ENCODE peak calls at places on chromosomes 11 and 22, in four cellular contexts. D, F, I and A are unnamed samples.

GRCh38 chr22:48740086-48740730 is 1087.5 kb downstream of the BRD1 start:
- DNase-seq in I (no peak), F (no peak), D (no peak), A (no peak)

GRCh38 chr11:101745756-101746155 is 161.9 kb upstream of the TRPC6 start:
- DNase-seq in I (no peak), F (no peak), D (no peak), A (no peak)

GRCh38 chr22:22520667-22521602 is 865 bp upstream of the ZNF280A start:
- DNase-seq in I (peak; percentile 19), F (no peak), D (no peak), A (no peak)

GRCh38 chr22:27386186-27386585 is 415.4 kb downstream of the MN1 start:
- DNase-seq in F (no peak), D (peak; percentile 44), I (no peak), A (no peak)

GRCh38 chr11:111975076-111975806 is 38.1 kb downstream of the DIXDC1 start:
- DNase-seq in D (peak; percentile 4), I (no peak), F (no peak), A (no peak)

GRCh38 chr22:46561435-46561905 is 24.1 kb upstream of the CELSR1 start:
- DNase-seq in D (peak; percentile 77), F (peak; percentile 75), I (peak; percentile 23), A (peak; percentile 42)

GRCh38 chr22:20903093-20903492 is 14.1 kb upstream of the CRKL start:
- DNase-seq in I (no peak), D (no peak), F (no peak), A (no peak)

GRCh38 chr11:64767344-64768299 is 7.8 kb upstream of the PYGM start:
- DNase-seq in F (peak; percentile 63), I (peak; percentile 60), D (peak; percentile 82), A (no peak)

GRCh38 chr11:8934735-8935478 is 2.2 kb upstream of the C11orf16 start:
- DNase-seq in D (peak; percentile 48), F (no peak), I (peak; percentile 90), A (no peak)

GRCh38 chr11:126495806-126496205 is 140.3 kb downstream of the ST3GAL4 start:
- DNase-seq in F (no peak), D (no peak), I (no peak), A (no peak)

GRCh38 chr11:78470861-78471442 is 53.3 kb upstream of the GAB2 start:
- DNase-seq in I (no peak), D (no peak), F (no peak), A (no peak)

GRCh38 chr22:17579535-17579981 is 16.3 kb downstream of the SLC25A18 start:
- DNase-seq in D (no peak), F (no peak), I (no peak), A (no peak)

GRCh38 chr11:72807789-72808188 is 6.4 kb upstream of the ATG16L2 start:
- DNase-seq in I (no peak), D (no peak), F (no peak), A (no peak)

GRCh38 chr11:24513837-24514594 is 17.2 kb downstream of the LUZP2 start:
- DNase-seq in I (no peak), F (no peak), D (no peak), A (no peak)

DNA sequence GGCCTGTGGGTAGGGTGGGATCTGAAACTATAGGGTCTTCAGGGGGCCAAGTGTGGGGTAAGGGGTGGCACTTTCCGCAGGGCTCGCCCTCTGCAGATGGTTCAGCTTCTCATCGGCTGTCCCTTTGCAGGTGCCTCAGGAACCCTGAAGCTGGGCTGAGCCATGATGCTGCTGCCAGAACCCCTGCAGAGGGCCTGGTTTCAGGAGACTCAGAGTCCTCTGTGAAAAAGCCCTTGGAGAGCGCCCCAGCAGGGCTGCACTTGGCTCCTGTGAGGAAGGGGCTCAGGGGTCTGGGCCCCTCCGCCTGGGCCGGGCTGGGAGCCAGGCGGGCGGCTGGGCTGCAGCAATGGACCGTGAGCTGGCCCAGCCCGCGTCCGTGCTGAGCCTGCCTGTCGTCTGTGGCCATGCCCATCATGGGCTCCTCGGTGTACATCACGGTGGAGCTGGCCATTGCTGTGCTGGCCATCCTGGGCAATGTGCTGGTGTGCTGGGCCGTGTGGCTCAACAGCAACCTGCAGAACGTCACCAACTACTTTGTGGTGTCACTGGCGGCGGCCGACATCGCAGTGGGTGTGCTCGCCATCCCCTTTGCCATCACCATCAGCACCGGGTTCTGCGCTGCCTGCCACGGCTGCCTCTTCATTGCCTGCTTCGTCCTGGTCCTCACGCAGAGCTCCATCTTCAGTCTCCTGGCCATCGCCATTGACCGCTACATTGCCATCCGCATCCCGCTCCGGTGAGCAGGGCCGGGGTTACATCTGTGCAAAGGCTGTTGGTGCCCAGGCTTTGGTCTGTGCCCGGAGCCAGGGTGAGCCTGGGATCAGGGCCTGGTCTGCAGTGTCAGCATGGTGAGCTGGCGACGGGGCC is 5.8 kb downstream of the ADORA2A start:
- DNase-seq in F (no peak), I (no peak), D (no peak), A (no peak)
- TF ChIP-seq BHLHE40 in F (no peak), I (no peak), D (no peak), A (no peak)

GRCh38 chr11:82465481-82465880 is 268.2 kb downstream of the FAM181B start:
- DNase-seq in I (no peak), F (no peak), D (no peak), A (no peak)
- TF ChIP-seq BHLHE40 in I (no peak), F (no peak), D (no peak), A (no peak)

DNA sequence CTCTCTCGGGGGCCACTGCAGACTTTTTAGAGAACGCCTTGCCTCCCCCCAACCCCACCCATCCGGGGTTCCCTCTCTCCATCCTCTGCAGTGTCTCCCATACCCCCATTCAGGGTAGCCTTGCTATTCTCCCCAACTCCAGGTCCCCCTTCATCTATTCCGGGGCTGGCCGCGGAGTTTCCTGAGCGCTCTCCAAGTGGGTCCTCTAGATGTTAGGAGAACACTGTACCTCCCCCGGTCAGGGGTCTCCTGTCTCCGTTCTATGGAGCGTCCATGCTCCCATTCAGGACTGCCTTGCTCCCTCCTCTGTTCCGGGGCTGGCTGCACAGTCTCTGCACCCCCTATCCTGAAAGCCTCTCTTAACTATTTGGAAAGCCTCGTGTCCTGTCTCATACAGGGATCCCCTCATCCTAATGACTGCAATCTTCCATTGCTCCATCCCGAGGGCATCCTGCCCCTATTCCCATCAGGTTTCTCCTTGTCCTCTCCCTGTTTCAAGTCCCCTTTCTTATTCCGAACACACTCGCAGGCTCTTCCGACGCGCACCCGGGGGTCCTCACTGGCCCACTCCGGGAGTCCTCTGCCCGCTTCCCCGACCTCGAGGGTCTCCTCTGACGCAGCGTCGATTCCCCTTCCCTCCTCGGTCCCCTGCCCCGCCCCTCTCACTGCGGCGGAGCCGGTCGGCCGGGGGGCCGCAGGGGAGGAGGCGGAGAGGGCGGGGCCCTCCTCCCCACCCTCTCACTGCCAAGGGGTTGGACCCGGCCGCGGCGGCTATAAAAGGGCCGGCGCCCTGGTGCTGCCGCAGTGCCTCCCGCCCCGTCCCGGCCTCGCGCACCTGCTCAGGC is at the start of gene NEFH:
- DNase-seq in F (no peak), D (no peak), I (no peak), A (no peak)
- TF ChIP-seq BHLHE40 in F (no peak), D (no peak), I (no peak), A (no peak)

GRCh38 chr11:66543263-66544107 is 2.4 kb downstream of the ZDHHC24 start:
- DNase-seq in I (peak; percentile 57), D (no peak), F (no peak), A (peak; percentile 38)
- TF ChIP-seq BHLHE40 in I (no peak), D (no peak), F (no peak), A (peak; percentile 39)

GRCh38 chr11:61627831-61628753 is 47.2 kb upstream of the SYT7 start:
- DNase-seq in D (peak; percentile 65), I (peak; percentile 73), F (peak; percentile 74), A (no peak)
- TF ChIP-seq BHLHE40 in D (no peak), I (no peak), F (no peak), A (no peak)

DNA sequence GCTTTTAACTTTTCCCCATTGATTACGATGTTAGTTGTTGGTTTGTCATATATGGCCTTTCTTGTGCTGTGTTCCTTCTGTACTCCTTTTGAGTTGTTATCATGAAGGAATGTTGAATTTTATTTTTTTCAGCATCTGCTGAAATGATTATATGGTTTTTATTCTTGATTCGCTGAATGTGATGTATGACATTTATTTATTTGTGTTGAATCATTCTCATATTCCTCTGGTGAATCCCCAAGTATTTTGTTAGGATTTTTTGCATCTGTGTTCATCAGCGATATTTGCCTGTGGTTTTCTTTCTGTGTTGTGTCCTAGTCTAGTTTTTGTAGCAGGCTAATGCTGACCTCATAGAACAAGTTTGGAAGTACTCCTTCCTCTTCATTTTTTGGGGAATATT is 78.2 kb downstream of the GGT1 start:
- DNase-seq in F (no peak), I (peak; percentile 93), D (no peak), A (no peak)
- TF ChIP-seq BHLHE40 in F (no peak), I (no peak), D (no peak), A (no peak)